ENCODE peak calls at places on chromosomes 13 and 19, in ten cellular contexts. Y is cardiac muscle cell; P is RCC 7860; W is GM04504; M is sciatic nerve; Z is mucosa of descending colon; K is stimulated activated CD8-positive, alpha-beta memory T cell treated with anti-CD3 and anti-CD28 coated beads, Interleukin-2, amount 100 ng/mL, for 1 hour; O is WERI-Rb-1; N is activated CD4-positive, alpha-beta T cell treated with anti-CD3 and anti-CD28 coated beads for 1 hour; R is anterior cingulate cortex. V is an unnamed sample.

GRCh38 chr19:29507081-29507860 is 18.5 kb upstream of the VSTM2B start:
- DNase-seq in Y (no peak), P (no peak), W (no peak), M (no peak), Z (peak), K (no peak), O (no peak), N (no peak), R (no peak), V (no peak)

GRCh38 chr19:49592486-49593232 is 1.7 kb downstream of the PRR12 start:
- DNase-seq in Y (peak), P (no peak), W (no peak), M (no peak), Z (peak), K (no peak), O (no peak), N (no peak), R (no peak), V (peak)

GRCh38 chr13:21039097-21039800 is 22.1 kb downstream of the LATS2 start:
- DNase-seq in Y (no peak), P (no peak), W (no peak), M (no peak), Z (no peak), K (no peak), O (no peak), N (no peak), R (no peak), V (no peak)

GRCh38 chr13:23509781-23510543 is 60.2 kb upstream of the TNFRSF19 start:
- DNase-seq in Y (peak), P (peak), W (no peak), M (no peak), Z (no peak), K (no peak), O (no peak), N (no peak), R (no peak), V (no peak)

GRCh38 chr13:111122056-111122455 is 6.9 kb downstream of the ARHGEF7 start:
- DNase-seq in Y (no peak), P (no peak), W (no peak), M (no peak), Z (no peak), K (no peak), O (no peak), N (no peak), R (no peak), V (no peak)

GRCh38 chr13:32894589-32895001 is 121.6 kb upstream of the KL start:
- DNase-seq in Y (no peak), P (no peak), W (no peak), M (no peak), Z (no peak), K (no peak), O (no peak), N (no peak), R (no peak), V (no peak)

GRCh38 chr13:50797081-50797480 is 46.4 kb downstream of the DLEU7 start:
- DNase-seq in Y (no peak), P (no peak), W (no peak), M (no peak), Z (no peak), K (no peak), O (no peak), N (no peak), R (no peak), V (no peak)

GRCh38 chr19:47609885-47610545 is 1.1 kb downstream of the BICRA start:
- DNase-seq in Y (peak), P (peak), W (no peak), M (peak), Z (peak), K (peak), O (peak), N (peak), R (peak), V (peak)

GRCh38 chr19:10946964-10947657 is 13.7 kb upstream of the SMARCA4 start:
- DNase-seq in Y (no peak), P (peak), W (no peak), M (no peak), Z (no peak), K (no peak), O (no peak), N (no peak), R (no peak), V (no peak)

GRCh38 chr13:51315658-51316057 is 23.8 kb upstream of the SERPINE3 start:
- DNase-seq in Y (no peak), P (no peak), W (no peak), M (no peak), Z (no peak), K (no peak), O (no peak), N (no peak), R (no peak), V (no peak)

GRCh38 chr19:41420101-41420880 is 6.9 kb downstream of the B3GNT8 start:
- DNase-seq in Y (no peak), P (no peak), W (no peak), M (no peak), Z (no peak), K (no peak), O (no peak), N (no peak), R (no peak), V (no peak)

GRCh38 chr13:78247362-78247761 is 328.7 kb upstream of the EDNRB start:
- DNase-seq in Y (no peak), P (no peak), W (no peak), M (no peak), Z (no peak), K (no peak), O (no peak), N (no peak), R (no peak), V (no peak)

GRCh38 chr13:28831117-28831516 is 11.0 kb downstream of the MTUS2 start:
- DNase-seq in Y (no peak), P (no peak), W (no peak), M (no peak), Z (no peak), K (no peak), O (no peak), N (no peak), R (no peak), V (no peak)

V was measured in neural crest cell.